ENCODE peak calls at places on chromosomes 1 and 21, in eight cellular contexts. I, O, W, Q, P, G, D and B are unnamed samples. For H3K4me1, the result is how much of the 10 kb centered on the place peaks cover.

GRCh38 chr1:91736999-91737615 is 148.8 kb downstream of the TGFBR3 start:
- DNase-seq in I (peak), O (peak), W (no peak), Q (no peak), P (peak), G (no peak), D (peak), B (no peak)

GRCh38 chr1:63611231-63611630 is 18.0 kb downstream of the PGM1 start:
- DNase-seq in I (no peak), O (no peak), W (no peak), Q (no peak), P (no peak), G (no peak), D (no peak), B (peak)

GRCh38 chr1:67850151-67850551 is 16.9 kb upstream of the GNG12 start:
- DNase-seq in I (peak), O (no peak), W (no peak), Q (no peak), P (peak), G (no peak), D (no peak), B (no peak)

GRCh38 chr21:37369307-37369854 is 2.8 kb downstream of the DYRK1A start:
- DNase-seq in I (no peak), O (no peak), W (no peak), Q (no peak), P (no peak), G (no peak), D (no peak), B (no peak)

GRCh38 chr1:159821171-159821867 is 5.4 kb upstream of the SLAMF8 start:
- DNase-seq in I (no peak), O (no peak), W (no peak), Q (no peak), P (no peak), G (peak), D (no peak), B (no peak)

GRCh38 chr1:232983375-232983774 is 33.0 kb downstream of the NTPCR start:
- DNase-seq in I (no peak), O (no peak), W (no peak), Q (no peak), P (no peak), G (no peak), D (no peak), B (peak)

GRCh38 chr1:92442351-92442750 is 44.4 kb downstream of the GFI1 start:
- DNase-seq in I (no peak), O (no peak), W (no peak), Q (no peak), P (no peak), G (no peak), D (no peak), B (no peak)

GRCh38 chr1:11741919-11742598 is 6.1 kb downstream of the AGTRAP start:
- DNase-seq in I (peak), O (no peak), W (no peak), Q (no peak), P (no peak), G (no peak), D (no peak), B (no peak)

GRCh38 chr1:235083589-235084323 is 44.9 kb downstream of the TOMM20 start:
- DNase-seq in I (peak), O (peak), W (peak), Q (peak), P (peak), G (peak), D (peak), B (peak)

GRCh38 chr1:232381676-232382075 is 248.3 kb downstream of the SIPA1L2 start:
- DNase-seq in I (peak), O (no peak), W (no peak), Q (no peak), P (no peak), G (no peak), D (no peak), B (no peak)

GRCh38 chr21:35239811-35240219 is 190.7 kb upstream of the RUNX1 start:
- DNase-seq in I (no peak), O (no peak), W (no peak), Q (no peak), P (no peak), G (no peak), D (no peak), B (peak)

DNA sequence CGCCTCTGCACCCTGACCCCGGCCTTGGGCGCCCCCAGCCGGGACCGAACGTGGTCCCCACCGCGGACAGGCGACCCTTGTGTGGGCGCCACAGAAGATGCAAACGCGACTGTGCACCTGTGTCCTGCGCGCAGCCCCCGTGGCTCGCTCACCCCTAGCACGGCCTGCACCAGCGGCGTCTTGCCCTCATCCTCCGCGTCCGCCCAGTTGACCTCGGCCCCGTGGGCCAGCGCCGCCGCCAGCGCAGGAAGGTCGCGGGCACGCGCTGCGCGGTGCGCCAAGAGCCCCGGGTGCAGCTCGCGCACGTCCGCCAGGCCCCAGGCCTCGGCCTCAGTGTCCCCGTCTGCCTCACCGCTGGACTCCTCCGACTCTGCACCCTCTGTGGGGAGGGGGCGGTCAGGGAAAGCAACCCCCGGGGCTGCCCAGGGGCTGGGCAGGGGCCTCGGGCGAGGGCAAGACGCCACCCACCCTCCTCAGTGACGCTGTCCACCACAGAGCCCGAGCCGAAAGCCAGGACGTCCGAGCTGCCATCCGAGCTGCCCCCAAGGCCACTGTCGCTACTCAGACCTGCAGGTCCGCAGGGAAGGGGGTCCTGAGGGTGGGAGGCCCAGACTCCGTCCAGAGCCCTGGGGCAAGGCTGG is 13.4 kb downstream of the ACAP3 start:
- DNase-seq in I (no peak), O (no peak), W (no peak), Q (no peak), P (no peak), G (no peak), D (no peak), B (no peak)
- H3K4me3 ChIP-seq in I (no peak), O (no peak), W (no peak), Q (no peak), P (no peak), G (no peak), D (no peak), B (no peak)

DNA sequence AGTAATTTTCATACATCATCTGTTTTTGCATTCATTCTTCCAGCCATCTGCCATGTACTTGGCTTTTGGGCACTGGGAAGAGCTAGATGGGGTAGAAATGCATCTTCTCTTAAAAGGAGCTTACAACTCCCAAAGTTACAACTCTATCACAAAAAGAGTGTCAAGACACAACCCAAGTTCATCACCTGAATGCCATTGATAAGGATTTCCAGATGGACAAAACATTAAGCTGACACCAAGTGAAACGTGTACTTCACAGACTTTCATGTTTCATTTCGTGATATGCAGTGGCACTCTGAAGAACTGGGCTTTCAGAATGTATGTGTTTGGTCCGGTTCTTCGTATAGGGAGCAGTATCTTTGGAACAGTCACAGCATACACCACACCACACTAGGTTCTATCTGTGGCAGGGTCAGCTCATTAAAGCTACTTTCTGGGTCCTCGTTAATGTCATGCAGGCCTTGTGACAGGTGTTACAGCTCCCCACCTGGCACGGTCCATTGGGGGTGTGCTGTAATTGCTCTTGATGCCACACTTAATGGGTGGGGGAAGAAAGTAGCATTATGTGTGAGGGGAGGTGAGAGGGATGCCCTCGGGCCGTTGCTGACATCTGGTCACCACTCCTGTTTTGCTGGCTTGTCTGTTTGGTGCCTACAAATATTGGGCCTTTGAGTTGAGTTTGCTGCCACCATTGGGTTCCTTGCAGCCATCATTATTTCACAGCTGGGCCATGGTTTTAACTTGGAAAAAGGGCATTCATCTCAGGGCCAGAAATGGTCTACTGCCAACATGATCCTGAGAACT is 164.9 kb downstream of the NFIA start:
- DNase-seq in I (no peak), O (no peak), W (no peak), Q (no peak), P (no peak), G (no peak), D (no peak), B (no peak)
- H3K4me1 ChIP-seq in I (under half), O (under half), W (under half), Q (under half), P (under half), G (under half), D (under half), B (under half)

GRCh38 chr1:111738436-111739221 is 566 bp downstream of the INKA2 start:
- DNase-seq in I (peak), O (peak), W (peak), Q (peak), P (peak), G (peak), D (peak), B (peak)

GRCh38 chr1:111736548-111737215 is 2.5 kb downstream of the INKA2 start:
- DNase-seq in I (peak), O (no peak), W (no peak), Q (no peak), P (no peak), G (no peak), D (peak), B (no peak)

GRCh38 chr1:111738133-111738435 is 1.1 kb downstream of the INKA2 start:
- DNase-seq in I (no peak), O (no peak), W (no peak), Q (no peak), P (no peak), G (no peak), D (no peak), B (no peak)

GRCh38 chr1:111735858-111736544 is 3.2 kb downstream of the INKA2 start:
- DNase-seq in I (no peak), O (no peak), W (no peak), Q (no peak), P (no peak), G (no peak), D (peak), B (no peak)

DNA sequence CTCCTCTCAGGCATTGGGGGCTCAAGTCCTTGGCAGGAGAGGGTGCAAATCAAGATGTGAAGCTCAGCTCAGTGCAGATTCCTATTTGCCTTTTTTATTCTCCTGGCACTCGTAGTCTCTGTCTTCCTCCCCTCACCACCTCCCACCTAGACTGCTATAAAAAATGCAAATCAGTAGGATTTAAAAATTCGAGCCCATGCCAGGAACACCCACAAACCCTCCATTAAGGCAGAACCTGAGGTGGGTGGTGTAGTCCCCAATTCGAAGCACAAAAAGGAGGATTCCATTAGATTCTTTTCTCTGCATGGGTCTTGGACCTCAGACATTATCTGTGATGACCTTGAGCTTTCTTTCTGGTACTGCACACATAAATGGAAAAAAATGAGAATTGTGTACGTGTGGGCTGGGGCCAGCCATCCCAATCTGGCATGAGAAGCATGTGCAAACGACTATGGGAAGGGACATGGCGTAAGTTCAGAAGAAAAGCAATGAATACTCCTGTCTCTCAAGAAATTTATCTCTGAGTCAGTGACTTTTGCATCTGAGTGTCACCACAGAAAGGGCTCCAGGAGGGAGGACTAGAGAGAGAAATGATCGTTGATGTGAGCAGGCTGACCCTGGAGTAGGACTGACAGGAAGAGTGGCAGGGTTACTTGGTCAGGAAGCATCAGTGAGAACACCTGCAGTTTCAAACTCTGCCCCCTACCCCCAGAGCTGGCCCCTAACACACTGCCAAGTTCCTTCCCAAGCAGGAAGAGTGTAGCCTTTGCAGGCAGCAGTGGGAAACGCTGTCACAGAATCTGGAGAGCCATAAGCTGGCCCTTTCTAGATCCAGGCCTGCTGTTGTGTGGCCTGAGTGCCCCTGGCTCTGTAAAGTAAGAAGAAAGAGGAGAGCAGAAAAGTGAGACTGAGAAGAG is 1.7 kb downstream of the INKA2 start:
- DNase-seq in I (no peak), O (no peak), W (no peak), Q (no peak), P (no peak), G (no peak), D (peak), B (no peak)
- H3K4me3 ChIP-seq in I (peak), O (no peak), W (peak), Q (no peak), P (peak), G (peak), D (peak), B (no peak)

GRCh38 chr1:44035726-44036408 is 4.6 kb upstream of the SLC6A9 start:
- DNase-seq in I (peak), O (no peak), W (no peak), Q (no peak), P (no peak), G (no peak), D (no peak), B (no peak)
- H3K4me1 ChIP-seq in I (under half), O (under half), W (under half), Q (under half), P (under half), G (under half), D (under half), B (under half)

GRCh38 chr1:45326627-45327591 is at the start of gene HPDL:
- DNase-seq in I (peak), O (peak), W (peak), Q (peak), P (no peak), G (peak), D (peak), B (peak)

GRCh38 chr1:45325816-45326506 is 734 bp upstream of the HPDL start:
- DNase-seq in I (peak), O (no peak), W (no peak), Q (no peak), P (no peak), G (no peak), D (peak), B (no peak)

GRCh38 chr1:45329445-45329844 is 2.8 kb downstream of the HPDL start:
- DNase-seq in I (no peak), O (no peak), W (no peak), Q (no peak), P (peak), G (no peak), D (no peak), B (no peak)

GRCh38 chr1:45328680-45329079 is 2.0 kb downstream of the HPDL start:
- DNase-seq in I (no peak), O (no peak), W (no peak), Q (no peak), P (no peak), G (no peak), D (no peak), B (no peak)

DNA sequence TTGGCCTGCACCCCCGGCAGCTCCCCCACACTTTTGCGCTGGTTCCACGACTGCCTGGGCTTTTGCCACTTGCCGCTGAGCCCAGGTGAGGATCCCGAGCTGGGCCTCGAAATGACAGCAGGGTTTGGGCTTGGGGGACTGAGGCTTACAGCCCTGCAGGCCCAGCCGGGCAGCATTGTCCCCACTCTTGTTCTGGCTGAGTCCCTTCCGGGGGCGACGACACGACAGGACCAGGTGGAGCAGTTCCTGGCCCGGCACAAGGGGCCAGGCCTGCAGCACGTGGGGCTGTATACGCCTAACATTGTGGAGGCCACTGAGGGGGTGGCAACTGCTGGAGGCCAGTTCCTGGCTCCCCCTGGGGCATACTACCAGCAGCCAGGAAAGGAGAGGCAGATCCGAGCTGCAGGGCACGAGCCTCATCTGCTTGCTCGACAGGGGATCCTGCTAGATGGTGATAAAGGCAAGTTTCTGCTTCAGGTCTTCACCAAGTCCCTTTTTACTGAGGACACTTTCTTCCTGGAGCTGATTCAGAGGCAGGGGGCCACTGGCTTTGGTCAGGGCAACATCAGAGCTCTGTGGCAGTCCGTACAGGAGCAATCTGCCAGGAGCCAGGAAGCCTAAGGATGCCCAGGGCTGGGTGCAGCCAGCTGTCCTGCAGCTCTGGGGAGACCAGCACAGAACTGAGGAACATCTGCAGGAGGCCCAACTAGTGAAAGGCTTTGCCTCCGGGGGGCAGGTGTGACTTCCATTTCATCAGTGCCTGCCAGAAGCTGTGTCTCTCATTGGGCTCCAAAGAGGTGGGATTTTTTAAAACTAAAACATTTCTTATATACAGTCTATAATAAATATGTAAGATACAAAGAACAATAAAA is 1.2 kb downstream of the HPDL start:
- DNase-seq in I (no peak), O (no peak), W (no peak), Q (no peak), P (no peak), G (no peak), D (peak), B (no peak)
- H3K4me3 ChIP-seq in I (no peak), O (no peak), W (peak), Q (no peak), P (peak), G (peak), D (peak), B (no peak)

GRCh38 chr1:171495444-171495843 is 10.1 kb downstream of the PRRC2C start:
- DNase-seq in I (no peak), O (no peak), W (no peak), Q (no peak), P (no peak), G (no peak), D (no peak), B (no peak)
- H3K4me1 ChIP-seq in I (under half), O (under half), W (under half), Q (under half), P (under half), G (half or more), D (under half), B (half or more)

GRCh38 chr1:66337249-66337648 is 196.7 kb upstream of the SGIP1 start:
- DNase-seq in I (no peak), O (no peak), W (no peak), Q (peak), P (no peak), G (no peak), D (no peak), B (no peak)

GRCh38 chr1:66334311-66334710 is 199.6 kb upstream of the SGIP1 start:
- DNase-seq in I (no peak), O (no peak), W (no peak), Q (no peak), P (no peak), G (no peak), D (no peak), B (no peak)

GRCh38 chr1:66335859-66336640 is 197.9 kb upstream of the SGIP1 start:
- DNase-seq in I (peak), O (peak), W (peak), Q (peak), P (no peak), G (peak), D (peak), B (peak)

GRCh38 chr1:66335125-66335524 is 198.8 kb upstream of the SGIP1 start:
- DNase-seq in I (no peak), O (no peak), W (no peak), Q (no peak), P (no peak), G (no peak), D (no peak), B (no peak)

DNA sequence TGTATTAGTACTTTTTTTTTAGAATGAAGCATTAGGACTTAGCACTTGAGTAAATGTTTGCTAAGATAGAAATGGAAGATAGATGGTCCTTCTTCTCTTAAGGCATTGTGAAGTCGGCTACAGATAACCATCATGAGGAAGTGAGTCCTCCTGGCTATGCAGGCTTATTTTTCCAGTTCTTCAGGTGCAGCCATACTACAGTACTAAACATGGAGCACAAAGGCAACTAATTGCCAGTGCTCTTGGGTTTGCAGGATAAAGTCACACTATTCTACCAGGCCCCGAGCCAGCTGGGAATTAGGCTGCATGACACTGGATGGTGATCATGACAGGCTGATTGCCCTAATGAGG is 197.3 kb upstream of the SGIP1 start:
- DNase-seq in I (no peak), O (no peak), W (no peak), Q (no peak), P (no peak), G (no peak), D (no peak), B (no peak)
- H3K4me3 ChIP-seq in I (no peak), O (no peak), W (peak), Q (no peak), P (no peak), G (peak), D (no peak), B (no peak)

GRCh38 chr1:198184516-198184915 is 27.7 kb downstream of the NEK7 start:
- DNase-seq in I (no peak), O (no peak), W (no peak), Q (no peak), P (no peak), G (no peak), D (no peak), B (no peak)
- H3K4me1 ChIP-seq in I (under half), O (under half), W (under half), Q (under half), P (under half), G (under half), D (under half), B (under half)

DNA sequence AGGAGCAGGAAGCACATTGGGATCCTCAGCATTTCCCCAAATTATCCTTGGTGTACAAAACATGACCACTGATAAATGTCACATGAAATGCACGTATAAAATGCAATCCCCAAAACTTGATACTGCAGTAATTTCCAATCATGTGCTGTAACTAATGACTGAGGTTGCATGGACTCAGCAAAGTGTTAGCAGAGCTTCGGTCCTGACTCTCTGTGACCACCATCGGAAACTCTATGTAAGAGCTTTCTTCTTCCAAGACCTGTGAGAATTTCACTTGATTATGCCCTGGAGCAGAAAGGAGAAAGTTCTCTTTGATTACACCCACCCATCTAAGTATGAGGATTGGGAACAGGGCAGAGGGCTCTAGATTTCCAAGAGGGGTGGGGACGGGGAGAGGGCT is 908 bp downstream of the CD53 start:
- DNase-seq in I (no peak), O (no peak), W (no peak), Q (no peak), P (no peak), G (no peak), D (no peak), B (no peak)
- H3K4me3 ChIP-seq in I (no peak), O (no peak), W (peak), Q (no peak), P (no peak), G (peak), D (no peak), B (peak)